ENCODE peak calls at places on chromosome 2, in six cellular contexts. One of them, this sample, is unnamed.
A peak's percentile ranks its signal among the peaks of the same experiment; 100 is the strongest.

GRCh38 chr2:133377599-133377998 is 190.7 kb downstream of the NCKAP5 start:
- DNase-seq in sigmoid colon: no peak
- DNase-seq in heart left ventricle: no peak
- DNase-seq in IMR-90: no peak
- DNase-seq in HCT116: no peak
- DNase-seq in spleen: no peak
- DNase-seq in this sample: no peak

GRCh38 chr2:174761837-174762236 is 2.4 kb downstream of the CHRNA1 start:
- DNase-seq in heart left ventricle: no peak
- DNase-seq in spleen: no peak
- DNase-seq in IMR-90: peak; percentile 86
- DNase-seq in HCT116: no peak
- DNase-seq in sigmoid colon: no peak
- DNase-seq in this sample: no peak

GRCh38 chr2:85132834-85133637 is at the start of gene TCF7L1:
- DNase-seq in IMR-90: peak; percentile 88
- DNase-seq in heart left ventricle: peak; percentile 82
- DNase-seq in spleen: peak; percentile 82
- DNase-seq in sigmoid colon: peak; percentile 95
- DNase-seq in HCT116: peak; percentile 70
- DNase-seq in this sample: peak; percentile 91

GRCh38 chr2:127049927-127050802 is 56.8 kb downstream of the BIN1 start:
- DNase-seq in sigmoid colon: peak; percentile 78
- DNase-seq in heart left ventricle: peak; percentile 47
- DNase-seq in spleen: peak; percentile 89
- DNase-seq in IMR-90: peak; percentile 41
- DNase-seq in HCT116: no peak
- DNase-seq in this sample: peak; percentile 54

GRCh38 chr2:12102679-12103078 is 356.2 kb downstream of the LPIN1 start:
- DNase-seq in HCT116: no peak
- DNase-seq in spleen: no peak
- DNase-seq in heart left ventricle: no peak
- DNase-seq in sigmoid colon: no peak
- DNase-seq in IMR-90: no peak
- DNase-seq in this sample: no peak

GRCh38 chr2:203782262-203782976 is 76.0 kb downstream of the CD28 start:
- DNase-seq in HCT116: peak; percentile 61
- DNase-seq in heart left ventricle: peak; percentile 38
- DNase-seq in spleen: no peak
- DNase-seq in IMR-90: peak; percentile 94
- DNase-seq in sigmoid colon: no peak
- DNase-seq in this sample: peak; percentile 21

GRCh38 chr2:23803275-23803964 is 123.5 kb downstream of the ATAD2B start:
- DNase-seq in heart left ventricle: no peak
- DNase-seq in sigmoid colon: no peak
- DNase-seq in spleen: no peak
- DNase-seq in HCT116: no peak
- DNase-seq in IMR-90: peak; percentile 79
- DNase-seq in this sample: no peak

GRCh38 chr2:101704816-101705565 is 7.5 kb downstream of the MAP4K4 start:
- DNase-seq in spleen: no peak
- DNase-seq in heart left ventricle: no peak
- DNase-seq in sigmoid colon: no peak
- DNase-seq in IMR-90: peak; percentile 26
- DNase-seq in HCT116: no peak
- DNase-seq in this sample: no peak

GRCh38 chr2:172693037-172693436 is 42.6 kb upstream of the RAPGEF4 start:
- DNase-seq in IMR-90: peak; percentile 99
- DNase-seq in sigmoid colon: peak; percentile 81
- DNase-seq in HCT116: peak; percentile 91
- DNase-seq in spleen: no peak
- DNase-seq in heart left ventricle: peak; percentile 87
- DNase-seq in this sample: no peak

GRCh38 chr2:158359846-158360245 is 96.7 kb downstream of the CCDC148 start:
- DNase-seq in IMR-90: peak; percentile 59
- DNase-seq in heart left ventricle: no peak
- DNase-seq in HCT116: no peak
- DNase-seq in spleen: no peak
- DNase-seq in sigmoid colon: no peak
- DNase-seq in this sample: no peak

GRCh38 chr2:168884990-168885389 is 5.2 kb downstream of the SPC25 start:
- DNase-seq in sigmoid colon: no peak
- DNase-seq in heart left ventricle: no peak
- DNase-seq in spleen: no peak
- DNase-seq in IMR-90: peak; percentile 72
- DNase-seq in HCT116: no peak
- DNase-seq in this sample: no peak

GRCh38 chr2:148876589-148877402 is 1.8 kb downstream of the KIF5C start:
- DNase-seq in spleen: peak; percentile 82
- DNase-seq in heart left ventricle: no peak
- DNase-seq in sigmoid colon: no peak
- DNase-seq in HCT116: no peak
- DNase-seq in IMR-90: no peak
- DNase-seq in this sample: peak; percentile 20

GRCh38 chr2:72198532-72199241 is 51.0 kb upstream of the CYP26B1 start:
- DNase-seq in heart left ventricle: no peak
- DNase-seq in IMR-90: peak; percentile 57
- DNase-seq in HCT116: no peak
- DNase-seq in sigmoid colon: no peak
- DNase-seq in spleen: no peak
- DNase-seq in this sample: no peak

GRCh38 chr2:217527586-217528202 is 475.1 kb downstream of the TNS1 start:
- DNase-seq in IMR-90: peak; percentile 52
- DNase-seq in sigmoid colon: no peak
- DNase-seq in HCT116: no peak
- DNase-seq in spleen: no peak
- DNase-seq in heart left ventricle: no peak
- DNase-seq in this sample: no peak

GRCh38 chr2:53435610-53436009 is 332.0 kb upstream of the CHAC2 start:
- DNase-seq in heart left ventricle: no peak
- DNase-seq in spleen: no peak
- DNase-seq in HCT116: no peak
- DNase-seq in IMR-90: no peak
- DNase-seq in sigmoid colon: no peak
- DNase-seq in this sample: no peak

GRCh38 chr2:61262699-61263098 is 100.7 kb downstream of the C2orf74 start:
- DNase-seq in HCT116: no peak
- DNase-seq in sigmoid colon: no peak
- DNase-seq in spleen: no peak
- DNase-seq in heart left ventricle: no peak
- DNase-seq in IMR-90: peak; percentile 41
- DNase-seq in this sample: no peak

DNA sequence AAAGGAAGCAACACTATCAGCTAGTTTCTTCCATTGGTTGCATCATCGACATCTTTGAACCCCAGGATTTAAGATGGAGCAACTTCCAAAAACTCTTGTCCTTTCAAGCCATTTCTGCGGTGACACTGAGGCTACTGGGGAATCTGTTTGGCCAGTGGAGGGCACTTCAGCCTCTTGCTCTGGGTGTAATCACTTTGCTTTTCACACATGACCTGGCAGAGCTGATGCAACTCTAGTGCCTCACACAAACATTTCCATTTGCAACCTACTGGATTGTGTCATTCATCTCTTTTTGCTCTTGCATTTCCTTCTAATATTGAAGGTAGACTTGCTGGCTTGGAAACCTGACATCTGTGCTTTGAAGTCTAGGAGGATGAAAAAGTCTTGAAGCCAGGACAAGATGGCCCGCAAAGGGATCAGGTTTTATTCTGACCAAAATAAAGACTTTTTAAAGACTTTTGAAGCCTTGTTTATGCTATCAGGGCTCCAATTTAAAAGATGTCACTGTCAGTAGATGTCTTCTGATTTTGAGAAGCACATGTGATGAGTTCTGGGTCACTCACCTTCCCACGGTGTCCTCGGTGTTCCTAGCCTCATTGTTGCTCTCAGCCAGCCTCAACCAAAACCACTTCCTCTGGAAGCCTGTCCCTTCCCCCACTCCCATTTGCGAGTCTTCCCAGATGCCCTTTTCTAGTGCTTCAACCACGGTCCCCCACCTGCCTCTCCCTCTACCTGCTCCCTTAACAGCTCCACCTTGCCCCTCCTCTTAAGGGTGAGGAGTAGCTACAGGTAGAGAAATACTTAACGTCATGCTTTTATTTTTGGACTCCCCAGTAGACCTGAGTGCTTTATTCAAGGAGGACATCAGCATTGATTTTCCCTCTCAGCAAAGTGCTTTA is 69.7 kb upstream of the KCNE4 start:
- DNase-seq in spleen: no peak
- DNase-seq in IMR-90: peak; percentile 89
- DNase-seq in heart left ventricle: peak; percentile 61
- DNase-seq in HCT116: peak; percentile 65
- DNase-seq in sigmoid colon: peak; percentile 79
- DNase-seq in this sample: no peak
- TF ChIP-seq CTCF in spleen: no peak
- TF ChIP-seq CTCF in IMR-90: peak; percentile 81
- TF ChIP-seq CTCF in heart left ventricle: peak; percentile 61
- TF ChIP-seq CTCF in HCT116: peak; percentile 61
- TF ChIP-seq CTCF in sigmoid colon: peak; percentile 49
- TF ChIP-seq CTCF in this sample: no peak

GRCh38 chr2:200761168-200761715 is 50.5 kb upstream of the BZW1 start:
- DNase-seq in IMR-90: peak; percentile 58
- DNase-seq in spleen: no peak
- DNase-seq in sigmoid colon: no peak
- DNase-seq in HCT116: no peak
- DNase-seq in heart left ventricle: no peak
- DNase-seq in this sample: no peak

GRCh38 chr2:200752835-200753234 is 58.9 kb upstream of the BZW1 start:
- DNase-seq in spleen: no peak
- DNase-seq in IMR-90: no peak
- DNase-seq in sigmoid colon: no peak
- DNase-seq in HCT116: no peak
- DNase-seq in heart left ventricle: no peak
- DNase-seq in this sample: no peak

GRCh38 chr2:200758341-200758740 is 53.4 kb upstream of the BZW1 start:
- DNase-seq in HCT116: no peak
- DNase-seq in heart left ventricle: no peak
- DNase-seq in spleen: no peak
- DNase-seq in sigmoid colon: no peak
- DNase-seq in IMR-90: no peak
- DNase-seq in this sample: no peak

GRCh38 chr2:200756618-200757321 is 54.9 kb upstream of the BZW1 start:
- DNase-seq in sigmoid colon: no peak
- DNase-seq in HCT116: no peak
- DNase-seq in spleen: no peak
- DNase-seq in IMR-90: peak; percentile 91
- DNase-seq in heart left ventricle: no peak
- DNase-seq in this sample: no peak

GRCh38 chr2:200757414-200757813 is 54.3 kb upstream of the BZW1 start:
- DNase-seq in HCT116: no peak
- DNase-seq in IMR-90: no peak
- DNase-seq in spleen: no peak
- DNase-seq in sigmoid colon: no peak
- DNase-seq in heart left ventricle: no peak
- DNase-seq in this sample: no peak
- H3K27ac ChIP-seq in HCT116: no peak overlapping the region
- H3K27ac ChIP-seq in IMR-90: peak overlapping the region; percentile 4
- H3K27ac ChIP-seq in spleen: no peak overlapping the region
- H3K27ac ChIP-seq in sigmoid colon: no peak overlapping the region
- H3K27ac ChIP-seq in heart left ventricle: no peak overlapping the region
- H3K27ac ChIP-seq in this sample: no peak overlapping the region

DNA sequence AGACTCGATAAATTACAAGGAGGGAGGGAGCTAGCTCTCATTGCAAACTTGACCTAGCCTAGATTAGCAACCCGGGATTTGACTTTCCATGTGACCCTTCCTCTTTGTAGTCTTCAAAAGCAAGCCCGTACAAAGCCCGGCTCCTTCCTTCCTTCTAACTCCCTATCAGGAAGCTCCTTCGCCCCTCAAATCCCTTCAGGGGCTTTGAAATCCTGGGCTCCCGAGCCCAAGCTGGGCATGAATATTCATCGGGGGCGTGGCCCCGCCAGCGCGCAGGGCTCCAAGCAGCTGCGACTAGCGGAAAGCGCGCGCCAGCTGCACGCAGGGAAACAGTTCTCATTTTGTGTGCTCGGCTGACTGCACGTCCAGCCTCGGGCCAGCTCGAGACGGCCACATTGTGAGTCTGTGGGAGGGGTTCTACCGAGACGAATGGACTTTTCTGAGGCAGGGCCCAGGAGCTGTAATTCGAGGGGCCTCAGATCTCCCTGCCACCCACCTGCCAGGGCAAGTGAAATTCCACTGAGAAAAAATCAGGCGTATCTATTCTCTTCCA is 84.0 kb upstream of the PELI1 start:
- DNase-seq in spleen: peak; percentile 97
- DNase-seq in IMR-90: peak; percentile 53
- DNase-seq in HCT116: peak; percentile 15
- DNase-seq in heart left ventricle: peak; percentile 87
- DNase-seq in sigmoid colon: peak; percentile 92
- DNase-seq in this sample: peak; percentile 76
- TF ChIP-seq POLR2A in spleen: no peak
- TF ChIP-seq POLR2A in IMR-90: no peak
- TF ChIP-seq POLR2A in HCT116: no peak
- TF ChIP-seq POLR2A in heart left ventricle: no peak
- TF ChIP-seq POLR2A in sigmoid colon: no peak
- TF ChIP-seq POLR2A in this sample: no peak

GRCh38 chr2:20677301-20678176 is 10.6 kb downstream of the GDF7 start:
- DNase-seq in heart left ventricle: no peak
- DNase-seq in HCT116: no peak
- DNase-seq in sigmoid colon: no peak
- DNase-seq in IMR-90: no peak
- DNase-seq in spleen: no peak
- DNase-seq in this sample: no peak

GRCh38 chr2:20680744-20681143 is 13.8 kb downstream of the GDF7 start:
- DNase-seq in sigmoid colon: no peak
- DNase-seq in IMR-90: no peak
- DNase-seq in HCT116: no peak
- DNase-seq in heart left ventricle: no peak
- DNase-seq in spleen: no peak
- DNase-seq in this sample: no peak

GRCh38 chr2:20678751-20679150 is 11.8 kb downstream of the GDF7 start:
- DNase-seq in HCT116: no peak
- DNase-seq in spleen: no peak
- DNase-seq in IMR-90: no peak
- DNase-seq in heart left ventricle: no peak
- DNase-seq in sigmoid colon: no peak
- DNase-seq in this sample: no peak

GRCh38 chr2:20684581-20685063 is 17.7 kb downstream of the GDF7 start:
- DNase-seq in HCT116: no peak
- DNase-seq in sigmoid colon: no peak
- DNase-seq in spleen: no peak
- DNase-seq in IMR-90: no peak
- DNase-seq in heart left ventricle: no peak
- DNase-seq in this sample: no peak

DNA sequence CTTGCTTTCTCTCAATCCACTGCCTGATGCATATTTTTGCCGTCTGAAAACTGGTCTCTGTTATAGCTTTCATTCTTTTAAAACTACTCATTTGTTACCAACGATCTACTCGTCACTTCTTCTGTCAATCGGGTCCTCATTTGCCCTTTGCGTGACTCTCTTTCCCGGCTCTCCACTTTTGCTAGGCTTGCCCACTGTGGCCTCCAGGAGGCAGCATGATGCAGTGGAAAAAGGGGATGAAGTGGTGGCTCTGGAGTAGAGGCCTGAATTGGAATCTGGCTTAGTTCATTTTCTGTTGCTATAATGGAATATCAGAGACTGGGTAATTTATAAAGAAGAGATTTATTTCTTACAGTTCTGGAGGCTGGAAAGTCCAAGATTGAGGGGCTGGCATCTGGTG is 15.2 kb downstream of the GDF7 start:
- DNase-seq in spleen: no peak
- DNase-seq in IMR-90: peak; percentile 23
- DNase-seq in HCT116: no peak
- DNase-seq in heart left ventricle: no peak
- DNase-seq in sigmoid colon: no peak
- DNase-seq in this sample: no peak
- TF ChIP-seq CTCF in spleen: no peak
- TF ChIP-seq CTCF in IMR-90: peak; percentile 64
- TF ChIP-seq CTCF in HCT116: peak; percentile 31
- TF ChIP-seq CTCF in heart left ventricle: peak; percentile 53
- TF ChIP-seq CTCF in sigmoid colon: no peak
- TF ChIP-seq CTCF in this sample: no peak

This sample was measured in ovary.